ENCODE peak calls at places on chromosomes 2 and 18, in ten cellular contexts. One of them, this sample, is unnamed.

GRCh38 chr2:218823456-218823855 is 8.1 kb downstream of the PRKAG3 start:
- DNase-seq in MM.1S: no peak
- DNase-seq in activated CD4-positive, alpha-beta T cell treated with anti-CD3 and anti-CD28 coated beads, Interleukin-2, amount 10 ng/mL, durations not matched to agents 7 days and 5 days: no peak
- DNase-seq in CD8-positive, alpha-beta T cell: no peak
- DNase-seq in activated T-helper 1 cell treated with Interleukin-2 at 50 U/mL for 16 hours: no peak
- DNase-seq in progenitor cell of endocrine pancreas: no peak
- DNase-seq in Peyer's patch: no peak
- DNase-seq in globus pallidus: no peak
- DNase-seq in stomach: no peak
- DNase-seq in cardiac muscle cell: no peak
- DNase-seq in this sample: no peak

GRCh38 chr18:80119111-80119510 is 10.0 kb downstream of the ADNP2 start:
- DNase-seq in MM.1S: no peak
- DNase-seq in activated CD4-positive, alpha-beta T cell treated with anti-CD3 and anti-CD28 coated beads, Interleukin-2, amount 10 ng/mL, durations not matched to agents 7 days and 5 days: no peak
- DNase-seq in CD8-positive, alpha-beta T cell: no peak
- DNase-seq in activated T-helper 1 cell treated with Interleukin-2 at 50 U/mL for 16 hours: no peak
- DNase-seq in progenitor cell of endocrine pancreas: no peak
- DNase-seq in Peyer's patch: no peak
- DNase-seq in globus pallidus: no peak
- DNase-seq in stomach: no peak
- DNase-seq in cardiac muscle cell: no peak
- DNase-seq in this sample: no peak

GRCh38 chr18:79904357-79905147 is 46.9 kb downstream of the SLC66A2 start:
- DNase-seq in MM.1S: no peak
- DNase-seq in activated CD4-positive, alpha-beta T cell treated with anti-CD3 and anti-CD28 coated beads, Interleukin-2, amount 10 ng/mL, durations not matched to agents 7 days and 5 days: no peak
- DNase-seq in CD8-positive, alpha-beta T cell: peak
- DNase-seq in activated T-helper 1 cell treated with Interleukin-2 at 50 U/mL for 16 hours: no peak
- DNase-seq in progenitor cell of endocrine pancreas: no peak
- DNase-seq in Peyer's patch: no peak
- DNase-seq in globus pallidus: no peak
- DNase-seq in stomach: no peak
- DNase-seq in cardiac muscle cell: no peak
- DNase-seq in this sample: peak

GRCh38 chr2:220101902-220102301 is 474.5 kb downstream of the SLC4A3 start:
- DNase-seq in MM.1S: no peak
- DNase-seq in activated CD4-positive, alpha-beta T cell treated with anti-CD3 and anti-CD28 coated beads, Interleukin-2, amount 10 ng/mL, durations not matched to agents 7 days and 5 days: no peak
- DNase-seq in CD8-positive, alpha-beta T cell: no peak
- DNase-seq in activated T-helper 1 cell treated with Interleukin-2 at 50 U/mL for 16 hours: no peak
- DNase-seq in progenitor cell of endocrine pancreas: no peak
- DNase-seq in Peyer's patch: no peak
- DNase-seq in globus pallidus: no peak
- DNase-seq in stomach: no peak
- DNase-seq in cardiac muscle cell: no peak
- DNase-seq in this sample: no peak

GRCh38 chr2:70144443-70145167 is 46.2 kb downstream of the C2orf42 start:
- DNase-seq in MM.1S: no peak
- DNase-seq in activated CD4-positive, alpha-beta T cell treated with anti-CD3 and anti-CD28 coated beads, Interleukin-2, amount 10 ng/mL, durations not matched to agents 7 days and 5 days: no peak
- DNase-seq in CD8-positive, alpha-beta T cell: no peak
- DNase-seq in activated T-helper 1 cell treated with Interleukin-2 at 50 U/mL for 16 hours: no peak
- DNase-seq in progenitor cell of endocrine pancreas: no peak
- DNase-seq in Peyer's patch: no peak
- DNase-seq in globus pallidus: no peak
- DNase-seq in stomach: no peak
- DNase-seq in cardiac muscle cell: no peak
- DNase-seq in this sample: no peak

GRCh38 chr2:119960821-119961220 is 52.1 kb upstream of the EPB41L5 start:
- DNase-seq in MM.1S: no peak
- DNase-seq in activated CD4-positive, alpha-beta T cell treated with anti-CD3 and anti-CD28 coated beads, Interleukin-2, amount 10 ng/mL, durations not matched to agents 7 days and 5 days: no peak
- DNase-seq in CD8-positive, alpha-beta T cell: no peak
- DNase-seq in activated T-helper 1 cell treated with Interleukin-2 at 50 U/mL for 16 hours: no peak
- DNase-seq in progenitor cell of endocrine pancreas: no peak
- DNase-seq in Peyer's patch: no peak
- DNase-seq in globus pallidus: no peak
- DNase-seq in stomach: no peak
- DNase-seq in cardiac muscle cell: no peak
- DNase-seq in this sample: no peak

GRCh38 chr2:1812926-1813325 is 68.6 kb upstream of the PXDN start:
- DNase-seq in MM.1S: no peak
- DNase-seq in activated CD4-positive, alpha-beta T cell treated with anti-CD3 and anti-CD28 coated beads, Interleukin-2, amount 10 ng/mL, durations not matched to agents 7 days and 5 days: no peak
- DNase-seq in CD8-positive, alpha-beta T cell: no peak
- DNase-seq in activated T-helper 1 cell treated with Interleukin-2 at 50 U/mL for 16 hours: no peak
- DNase-seq in progenitor cell of endocrine pancreas: no peak
- DNase-seq in Peyer's patch: no peak
- DNase-seq in globus pallidus: no peak
- DNase-seq in stomach: no peak
- DNase-seq in cardiac muscle cell: no peak
- DNase-seq in this sample: no peak

GRCh38 chr18:30954262-30954661 is 88.3 kb downstream of the DSC3 start:
- DNase-seq in MM.1S: no peak
- DNase-seq in activated CD4-positive, alpha-beta T cell treated with anti-CD3 and anti-CD28 coated beads, Interleukin-2, amount 10 ng/mL, durations not matched to agents 7 days and 5 days: no peak
- DNase-seq in CD8-positive, alpha-beta T cell: no peak
- DNase-seq in activated T-helper 1 cell treated with Interleukin-2 at 50 U/mL for 16 hours: no peak
- DNase-seq in progenitor cell of endocrine pancreas: no peak
- DNase-seq in Peyer's patch: no peak
- DNase-seq in globus pallidus: no peak
- DNase-seq in stomach: no peak
- DNase-seq in cardiac muscle cell: no peak
- DNase-seq in this sample: no peak

GRCh38 chr2:96689431-96689991 is 46.9 kb downstream of the FER1L5 start:
- DNase-seq in MM.1S: no peak
- DNase-seq in activated CD4-positive, alpha-beta T cell treated with anti-CD3 and anti-CD28 coated beads, Interleukin-2, amount 10 ng/mL, durations not matched to agents 7 days and 5 days: no peak
- DNase-seq in CD8-positive, alpha-beta T cell: no peak
- DNase-seq in activated T-helper 1 cell treated with Interleukin-2 at 50 U/mL for 16 hours: no peak
- DNase-seq in progenitor cell of endocrine pancreas: no peak
- DNase-seq in Peyer's patch: no peak
- DNase-seq in globus pallidus: no peak
- DNase-seq in stomach: no peak
- DNase-seq in cardiac muscle cell: no peak
- DNase-seq in this sample: no peak

GRCh38 chr2:57760448-57760847 is 286.2 kb upstream of the VRK2 start:
- DNase-seq in MM.1S: no peak
- DNase-seq in activated CD4-positive, alpha-beta T cell treated with anti-CD3 and anti-CD28 coated beads, Interleukin-2, amount 10 ng/mL, durations not matched to agents 7 days and 5 days: no peak
- DNase-seq in CD8-positive, alpha-beta T cell: no peak
- DNase-seq in activated T-helper 1 cell treated with Interleukin-2 at 50 U/mL for 16 hours: no peak
- DNase-seq in progenitor cell of endocrine pancreas: no peak
- DNase-seq in Peyer's patch: peak
- DNase-seq in globus pallidus: peak
- DNase-seq in stomach: no peak
- DNase-seq in cardiac muscle cell: no peak
- DNase-seq in this sample: no peak

GRCh38 chr2:67600946-67601345 is 203.8 kb downstream of the ETAA1 start:
- DNase-seq in MM.1S: no peak
- DNase-seq in activated CD4-positive, alpha-beta T cell treated with anti-CD3 and anti-CD28 coated beads, Interleukin-2, amount 10 ng/mL, durations not matched to agents 7 days and 5 days: no peak
- DNase-seq in CD8-positive, alpha-beta T cell: no peak
- DNase-seq in activated T-helper 1 cell treated with Interleukin-2 at 50 U/mL for 16 hours: no peak
- DNase-seq in progenitor cell of endocrine pancreas: no peak
- DNase-seq in Peyer's patch: no peak
- DNase-seq in globus pallidus: no peak
- DNase-seq in stomach: no peak
- DNase-seq in cardiac muscle cell: no peak
- DNase-seq in this sample: no peak

GRCh38 chr2:9650119-9650821 is 19.5 kb upstream of the YWHAQ start:
- DNase-seq in MM.1S: no peak
- DNase-seq in activated CD4-positive, alpha-beta T cell treated with anti-CD3 and anti-CD28 coated beads, Interleukin-2, amount 10 ng/mL, durations not matched to agents 7 days and 5 days: no peak
- DNase-seq in CD8-positive, alpha-beta T cell: no peak
- DNase-seq in activated T-helper 1 cell treated with Interleukin-2 at 50 U/mL for 16 hours: no peak
- DNase-seq in progenitor cell of endocrine pancreas: no peak
- DNase-seq in Peyer's patch: no peak
- DNase-seq in globus pallidus: no peak
- DNase-seq in stomach: no peak
- DNase-seq in cardiac muscle cell: no peak
- DNase-seq in this sample: no peak

GRCh38 chr18:58578321-58578720 is 50.6 kb downstream of the ALPK2 start:
- DNase-seq in MM.1S: no peak
- DNase-seq in activated CD4-positive, alpha-beta T cell treated with anti-CD3 and anti-CD28 coated beads, Interleukin-2, amount 10 ng/mL, durations not matched to agents 7 days and 5 days: no peak
- DNase-seq in CD8-positive, alpha-beta T cell: no peak
- DNase-seq in activated T-helper 1 cell treated with Interleukin-2 at 50 U/mL for 16 hours: no peak
- DNase-seq in progenitor cell of endocrine pancreas: no peak
- DNase-seq in Peyer's patch: no peak
- DNase-seq in globus pallidus: no peak
- DNase-seq in stomach: no peak
- DNase-seq in cardiac muscle cell: peak
- DNase-seq in this sample: no peak

GRCh38 chr2:12507295-12507694 is 209.4 kb upstream of the TRIB2 start:
- DNase-seq in MM.1S: peak
- DNase-seq in activated CD4-positive, alpha-beta T cell treated with anti-CD3 and anti-CD28 coated beads, Interleukin-2, amount 10 ng/mL, durations not matched to agents 7 days and 5 days: peak
- DNase-seq in CD8-positive, alpha-beta T cell: peak
- DNase-seq in activated T-helper 1 cell treated with Interleukin-2 at 50 U/mL for 16 hours: peak
- DNase-seq in progenitor cell of endocrine pancreas: no peak
- DNase-seq in Peyer's patch: no peak
- DNase-seq in globus pallidus: no peak
- DNase-seq in stomach: no peak
- DNase-seq in cardiac muscle cell: no peak
- DNase-seq in this sample: no peak

GRCh38 chr18:3869848-3870247 is 419.9 kb downstream of the TGIF1 start:
- DNase-seq in MM.1S: no peak
- DNase-seq in activated CD4-positive, alpha-beta T cell treated with anti-CD3 and anti-CD28 coated beads, Interleukin-2, amount 10 ng/mL, durations not matched to agents 7 days and 5 days: no peak
- DNase-seq in CD8-positive, alpha-beta T cell: no peak
- DNase-seq in activated T-helper 1 cell treated with Interleukin-2 at 50 U/mL for 16 hours: no peak
- DNase-seq in progenitor cell of endocrine pancreas: no peak
- DNase-seq in Peyer's patch: no peak
- DNase-seq in globus pallidus: peak
- DNase-seq in stomach: no peak
- DNase-seq in cardiac muscle cell: peak
- DNase-seq in this sample: no peak

GRCh38 chr2:111930875-111931274 is 32.5 kb downstream of the MERTK start:
- DNase-seq in MM.1S: peak
- DNase-seq in activated CD4-positive, alpha-beta T cell treated with anti-CD3 and anti-CD28 coated beads, Interleukin-2, amount 10 ng/mL, durations not matched to agents 7 days and 5 days: peak
- DNase-seq in CD8-positive, alpha-beta T cell: no peak
- DNase-seq in activated T-helper 1 cell treated with Interleukin-2 at 50 U/mL for 16 hours: no peak
- DNase-seq in progenitor cell of endocrine pancreas: no peak
- DNase-seq in Peyer's patch: no peak
- DNase-seq in globus pallidus: peak
- DNase-seq in stomach: no peak
- DNase-seq in cardiac muscle cell: no peak
- DNase-seq in this sample: no peak

GRCh38 chr2:67840460-67841068 is 222.2 kb downstream of the C1D start:
- DNase-seq in MM.1S: peak
- DNase-seq in activated CD4-positive, alpha-beta T cell treated with anti-CD3 and anti-CD28 coated beads, Interleukin-2, amount 10 ng/mL, durations not matched to agents 7 days and 5 days: peak
- DNase-seq in CD8-positive, alpha-beta T cell: no peak
- DNase-seq in activated T-helper 1 cell treated with Interleukin-2 at 50 U/mL for 16 hours: no peak
- DNase-seq in progenitor cell of endocrine pancreas: peak
- DNase-seq in Peyer's patch: no peak
- DNase-seq in globus pallidus: peak
- DNase-seq in stomach: peak
- DNase-seq in cardiac muscle cell: peak
- DNase-seq in this sample: peak

GRCh38 chr18:79760348-79760747 is 37.4 kb upstream of the KCNG2 start:
- DNase-seq in MM.1S: no peak
- DNase-seq in activated CD4-positive, alpha-beta T cell treated with anti-CD3 and anti-CD28 coated beads, Interleukin-2, amount 10 ng/mL, durations not matched to agents 7 days and 5 days: no peak
- DNase-seq in CD8-positive, alpha-beta T cell: no peak
- DNase-seq in activated T-helper 1 cell treated with Interleukin-2 at 50 U/mL for 16 hours: no peak
- DNase-seq in progenitor cell of endocrine pancreas: no peak
- DNase-seq in Peyer's patch: no peak
- DNase-seq in globus pallidus: no peak
- DNase-seq in stomach: no peak
- DNase-seq in cardiac muscle cell: no peak
- DNase-seq in this sample: no peak

GRCh38 chr2:20282916-20283592 is 58.1 kb upstream of the SDC1 start:
- DNase-seq in MM.1S: no peak
- DNase-seq in activated CD4-positive, alpha-beta T cell treated with anti-CD3 and anti-CD28 coated beads, Interleukin-2, amount 10 ng/mL, durations not matched to agents 7 days and 5 days: no peak
- DNase-seq in CD8-positive, alpha-beta T cell: no peak
- DNase-seq in activated T-helper 1 cell treated with Interleukin-2 at 50 U/mL for 16 hours: no peak
- DNase-seq in progenitor cell of endocrine pancreas: no peak
- DNase-seq in Peyer's patch: no peak
- DNase-seq in globus pallidus: peak
- DNase-seq in stomach: peak
- DNase-seq in cardiac muscle cell: no peak
- DNase-seq in this sample: peak

GRCh38 chr2:18788590-18788989 is 199.2 kb upstream of the NT5C1B start:
- DNase-seq in MM.1S: no peak
- DNase-seq in activated CD4-positive, alpha-beta T cell treated with anti-CD3 and anti-CD28 coated beads, Interleukin-2, amount 10 ng/mL, durations not matched to agents 7 days and 5 days: no peak
- DNase-seq in CD8-positive, alpha-beta T cell: no peak
- DNase-seq in activated T-helper 1 cell treated with Interleukin-2 at 50 U/mL for 16 hours: no peak
- DNase-seq in progenitor cell of endocrine pancreas: no peak
- DNase-seq in Peyer's patch: no peak
- DNase-seq in globus pallidus: no peak
- DNase-seq in stomach: no peak
- DNase-seq in cardiac muscle cell: peak
- DNase-seq in this sample: peak

GRCh38 chr18:30481871-30482270 is 560.7 kb downstream of the DSC3 start:
- DNase-seq in MM.1S: no peak
- DNase-seq in activated CD4-positive, alpha-beta T cell treated with anti-CD3 and anti-CD28 coated beads, Interleukin-2, amount 10 ng/mL, durations not matched to agents 7 days and 5 days: no peak
- DNase-seq in CD8-positive, alpha-beta T cell: no peak
- DNase-seq in activated T-helper 1 cell treated with Interleukin-2 at 50 U/mL for 16 hours: no peak
- DNase-seq in progenitor cell of endocrine pancreas: no peak
- DNase-seq in Peyer's patch: no peak
- DNase-seq in globus pallidus: no peak
- DNase-seq in stomach: no peak
- DNase-seq in cardiac muscle cell: no peak
- DNase-seq in this sample: no peak

GRCh38 chr2:8514748-8515389 is 167.0 kb upstream of the ID2 start:
- DNase-seq in MM.1S: peak
- DNase-seq in activated CD4-positive, alpha-beta T cell treated with anti-CD3 and anti-CD28 coated beads, Interleukin-2, amount 10 ng/mL, durations not matched to agents 7 days and 5 days: peak
- DNase-seq in CD8-positive, alpha-beta T cell: no peak
- DNase-seq in activated T-helper 1 cell treated with Interleukin-2 at 50 U/mL for 16 hours: no peak
- DNase-seq in progenitor cell of endocrine pancreas: no peak
- DNase-seq in Peyer's patch: no peak
- DNase-seq in globus pallidus: no peak
- DNase-seq in stomach: no peak
- DNase-seq in cardiac muscle cell: no peak
- DNase-seq in this sample: no peak

GRCh38 chr18:805008-805754 is 6.9 kb downstream of the YES1 start:
- DNase-seq in MM.1S: no peak
- DNase-seq in activated CD4-positive, alpha-beta T cell treated with anti-CD3 and anti-CD28 coated beads, Interleukin-2, amount 10 ng/mL, durations not matched to agents 7 days and 5 days: no peak
- DNase-seq in CD8-positive, alpha-beta T cell: no peak
- DNase-seq in activated T-helper 1 cell treated with Interleukin-2 at 50 U/mL for 16 hours: no peak
- DNase-seq in progenitor cell of endocrine pancreas: no peak
- DNase-seq in Peyer's patch: no peak
- DNase-seq in globus pallidus: no peak
- DNase-seq in stomach: no peak
- DNase-seq in cardiac muscle cell: no peak
- DNase-seq in this sample: no peak

GRCh38 chr18:46700026-46700425 is 43.0 kb upstream of the LOXHD1 start:
- DNase-seq in MM.1S: no peak
- DNase-seq in activated CD4-positive, alpha-beta T cell treated with anti-CD3 and anti-CD28 coated beads, Interleukin-2, amount 10 ng/mL, durations not matched to agents 7 days and 5 days: no peak
- DNase-seq in CD8-positive, alpha-beta T cell: no peak
- DNase-seq in activated T-helper 1 cell treated with Interleukin-2 at 50 U/mL for 16 hours: no peak
- DNase-seq in progenitor cell of endocrine pancreas: no peak
- DNase-seq in Peyer's patch: no peak
- DNase-seq in globus pallidus: no peak
- DNase-seq in stomach: no peak
- DNase-seq in cardiac muscle cell: no peak
- DNase-seq in this sample: no peak

GRCh38 chr2:182038579-182038978 is 52.9 kb downstream of the PPP1R1C start:
- DNase-seq in MM.1S: no peak
- DNase-seq in activated CD4-positive, alpha-beta T cell treated with anti-CD3 and anti-CD28 coated beads, Interleukin-2, amount 10 ng/mL, durations not matched to agents 7 days and 5 days: no peak
- DNase-seq in CD8-positive, alpha-beta T cell: no peak
- DNase-seq in activated T-helper 1 cell treated with Interleukin-2 at 50 U/mL for 16 hours: no peak
- DNase-seq in progenitor cell of endocrine pancreas: no peak
- DNase-seq in Peyer's patch: no peak
- DNase-seq in globus pallidus: no peak
- DNase-seq in stomach: no peak
- DNase-seq in cardiac muscle cell: no peak
- DNase-seq in this sample: no peak

GRCh38 chr2:27655155-27655951 is 8.1 kb downstream of the SUPT7L start:
- DNase-seq in MM.1S: no peak
- DNase-seq in activated CD4-positive, alpha-beta T cell treated with anti-CD3 and anti-CD28 coated beads, Interleukin-2, amount 10 ng/mL, durations not matched to agents 7 days and 5 days: no peak
- DNase-seq in CD8-positive, alpha-beta T cell: no peak
- DNase-seq in activated T-helper 1 cell treated with Interleukin-2 at 50 U/mL for 16 hours: no peak
- DNase-seq in progenitor cell of endocrine pancreas: no peak
- DNase-seq in Peyer's patch: no peak
- DNase-seq in globus pallidus: no peak
- DNase-seq in stomach: no peak
- DNase-seq in cardiac muscle cell: no peak
- DNase-seq in this sample: no peak

GRCh38 chr2:115183144-115183543 is 740.7 kb downstream of the DPP10 start:
- DNase-seq in MM.1S: no peak
- DNase-seq in activated CD4-positive, alpha-beta T cell treated with anti-CD3 and anti-CD28 coated beads, Interleukin-2, amount 10 ng/mL, durations not matched to agents 7 days and 5 days: no peak
- DNase-seq in CD8-positive, alpha-beta T cell: no peak
- DNase-seq in activated T-helper 1 cell treated with Interleukin-2 at 50 U/mL for 16 hours: no peak
- DNase-seq in progenitor cell of endocrine pancreas: no peak
- DNase-seq in Peyer's patch: no peak
- DNase-seq in globus pallidus: no peak
- DNase-seq in stomach: no peak
- DNase-seq in cardiac muscle cell: peak
- DNase-seq in this sample: no peak

GRCh38 chr2:218988650-218989049 is 3.7 kb upstream of the FEV start:
- DNase-seq in MM.1S: no peak
- DNase-seq in activated CD4-positive, alpha-beta T cell treated with anti-CD3 and anti-CD28 coated beads, Interleukin-2, amount 10 ng/mL, durations not matched to agents 7 days and 5 days: no peak
- DNase-seq in CD8-positive, alpha-beta T cell: no peak
- DNase-seq in activated T-helper 1 cell treated with Interleukin-2 at 50 U/mL for 16 hours: no peak
- DNase-seq in progenitor cell of endocrine pancreas: no peak
- DNase-seq in Peyer's patch: no peak
- DNase-seq in globus pallidus: no peak
- DNase-seq in stomach: no peak
- DNase-seq in cardiac muscle cell: no peak
- DNase-seq in this sample: no peak